ENCODE peak calls at places on chromosome 5, in five cellular contexts. P is colonic mucosa; U is activated CD8-positive, alpha-beta memory T cell treated with anti-CD3 and anti-CD28 coated beads for 24 hours; K is bronchial epithelial cell; F is lung microvascular endothelial cell. Z is an unnamed sample.

GRCh38 chr5:150137168-150137957 is 18.3 kb downstream of the PDGFRB start:
- DNase-seq in P (no peak), K (no peak), F (peak; percentile 81), U (no peak), Z (no peak)

GRCh38 chr5:129217179-129217578 is 122.6 kb downstream of the ISOC1 start:
- DNase-seq in P (no peak), U (no peak), K (no peak), F (no peak), Z (no peak)

GRCh38 chr5:113510836-113511451 is 2.5 kb upstream of the YTHDC2 start:
- DNase-seq in P (no peak), K (peak; percentile 71), U (no peak), F (peak; percentile 77), Z (no peak)

GRCh38 chr5:97554992-97555981 is 372.2 kb upstream of the RIOK2 start:
- DNase-seq in K (peak; percentile 54), F (no peak), P (no peak), U (no peak), Z (no peak)

GRCh38 chr5:158485604-158486081 is 614.1 kb downstream of the EBF1 start:
- DNase-seq in F (no peak), U (no peak), P (no peak), K (peak; percentile 4), Z (no peak)

GRCh38 chr5:172659909-172660628 is 19.0 kb downstream of the NEURL1B start:
- DNase-seq in P (peak; percentile 92), U (no peak), F (no peak), K (peak; percentile 80), Z (no peak)

GRCh38 chr5:73280386-73280785 is 107.4 kb downstream of the TMEM174 start:
- DNase-seq in U (no peak), F (no peak), P (no peak), K (no peak), Z (no peak)

GRCh38 chr5:148374693-148375360 is 8.9 kb upstream of the FBXO38 start:
- DNase-seq in P (peak; percentile 52), K (peak; percentile 73), F (peak; percentile 72), U (no peak), Z (no peak)

GRCh38 chr5:169933127-169933526 is 47.2 kb downstream of the INSYN2B start:
- DNase-seq in P (no peak), F (no peak), K (no peak), U (no peak), Z (no peak)

GRCh38 chr5:169913479-169913878 is 66.8 kb downstream of the INSYN2B start:
- DNase-seq in U (no peak), P (no peak), K (no peak), F (no peak), Z (no peak)

GRCh38 chr5:102959055-102959454 is 160.9 kb downstream of the GIN1 start:
- DNase-seq in F (peak; percentile 55), K (peak; percentile 94), P (no peak), U (no peak), Z (no peak)

GRCh38 chr5:177447066-177447610 is 524 bp downstream of the PRR7 start:
- DNase-seq in F (peak; percentile 54), U (peak; percentile 83), K (no peak), P (peak; percentile 65), Z (peak; percentile 30)

GRCh38 chr5:146426853-146427618 is 20.1 kb upstream of the TCERG1 start:
- DNase-seq in P (no peak), U (no peak), K (peak; percentile 50), F (peak; percentile 47), Z (no peak)

GRCh38 chr5:168872246-168872645 is 293.1 kb upstream of the PANK3 start:
- DNase-seq in F (no peak), U (no peak), P (no peak), K (no peak), Z (no peak)

GRCh38 chr5:1864896-1865440 is 17.8 kb downstream of the IRX4 start:
- DNase-seq in P (no peak), F (no peak), K (no peak), U (no peak), Z (peak; percentile 64)

Z was measured in NCI-H2171.